ENCODE peak calls at places on chromosomes 12 and 14, in four cellular contexts. V is A549, N is K562, X is WTC11. O is an unnamed sample.

GRCh38 chr12:53063708-53064612 is 14.1 kb downstream of the TNS2 start:
- DNase-seq in V (no peak), N (no peak), X (peak), O (no peak)

GRCh38 chr14:20460458-20461229 is 590 bp downstream of the PIP4P1 start:
- DNase-seq in V (no peak), N (peak), X (peak), O (no peak)

GRCh38 chr12:27779416-27779815 is 617 bp upstream of the KLHL42 start:
- DNase-seq in V (peak), N (no peak), X (peak), O (peak)

GRCh38 chr14:96254696-96255095 is 1.3 kb upstream of the BDKRB1 start:
- DNase-seq in V (no peak), N (no peak), X (no peak), O (no peak)

GRCh38 chr14:31880935-31881334 is 196.2 kb upstream of the ARHGAP5 start:
- DNase-seq in V (peak), N (no peak), X (no peak), O (peak)

GRCh38 chr12:111454311-111454710 is 48.6 kb downstream of the SH2B3 start:
- DNase-seq in V (no peak), N (no peak), X (no peak), O (no peak)

GRCh38 chr12:103495783-103496456 is at the start of gene C12orf42:
- DNase-seq in V (peak), N (no peak), X (peak), O (no peak)

GRCh38 chr14:25006961-25007795 is 42.8 kb downstream of the STXBP6 start:
- DNase-seq in V (peak), N (no peak), X (no peak), O (peak)

GRCh38 chr12:76952995-76953394 is 74.2 kb upstream of the CSRP2 start:
- DNase-seq in V (no peak), N (no peak), X (no peak), O (no peak)

GRCh38 chr12:10540776-10541205 is 35.1 kb downstream of the EIF2S3B start:
- DNase-seq in V (no peak), N (no peak), X (no peak), O (no peak)

GRCh38 chr12:10562306-10562933 is 51.0 kb downstream of the MAGOHB start:
- DNase-seq in V (peak), N (peak), X (no peak), O (peak)

GRCh38 chr12:60760965-60761364 is 1165.1 kb downstream of the SLC16A7 start:
- DNase-seq in V (no peak), N (no peak), X (no peak), O (no peak)

GRCh38 chr14:61535032-61535431 is 160.3 kb upstream of the HIF1A start:
- DNase-seq in V (no peak), N (no peak), X (no peak), O (peak)

GRCh38 chr12:113473400-113473799 is 1.7 kb upstream of the LHX5 start:
- DNase-seq in V (no peak), N (no peak), X (no peak), O (no peak)

GRCh38 chr12:131162113-131162512 is 208.4 kb downstream of the ADGRD1 start:
- DNase-seq in V (no peak), N (no peak), X (no peak), O (no peak)

GRCh38 chr12:47986832-47987231 is 17.4 kb downstream of the COL2A1 start:
- DNase-seq in V (no peak), N (no peak), X (no peak), O (no peak)

GRCh38 chr12:47986266-47986610 is 18.0 kb downstream of the COL2A1 start:
- DNase-seq in V (no peak), N (no peak), X (no peak), O (no peak)

GRCh38 chr12:47988073-47989022 is 15.9 kb downstream of the COL2A1 start:
- DNase-seq in V (no peak), N (no peak), X (peak), O (no peak)

GRCh38 chr12:47989023-47989417 is 15.3 kb downstream of the COL2A1 start:
- DNase-seq in V (no peak), N (no peak), X (no peak), O (no peak)

GRCh38 chr12:47987411-47988072 is 16.7 kb downstream of the COL2A1 start:
- DNase-seq in V (no peak), N (no peak), X (no peak), O (no peak)
- TF ChIP-seq NR3C1 in V (no peak), N (no peak), X (no peak), O (no peak)

GRCh38 chr14:57519051-57519450 is 25.4 kb upstream of the CCDC198 start:
- DNase-seq in V (no peak), N (no peak), X (no peak), O (peak)
- TF ChIP-seq NR3C1 in V (no peak), N (no peak), X (no peak), O (no peak)

GRCh38 chr14:104247336-104248202 is 109.2 kb downstream of the KIF26A start:
- DNase-seq in V (no peak), N (no peak), X (no peak), O (no peak)
- TF ChIP-seq NR3C1 in V (no peak), N (no peak), X (no peak), O (no peak)

GRCh38 chr14:98598576-98598975 is 673.4 kb downstream of the BCL11B start:
- DNase-seq in V (no peak), N (no peak), X (no peak), O (no peak)
- TF ChIP-seq NR3C1 in V (no peak), N (no peak), X (no peak), O (no peak)

DNA sequence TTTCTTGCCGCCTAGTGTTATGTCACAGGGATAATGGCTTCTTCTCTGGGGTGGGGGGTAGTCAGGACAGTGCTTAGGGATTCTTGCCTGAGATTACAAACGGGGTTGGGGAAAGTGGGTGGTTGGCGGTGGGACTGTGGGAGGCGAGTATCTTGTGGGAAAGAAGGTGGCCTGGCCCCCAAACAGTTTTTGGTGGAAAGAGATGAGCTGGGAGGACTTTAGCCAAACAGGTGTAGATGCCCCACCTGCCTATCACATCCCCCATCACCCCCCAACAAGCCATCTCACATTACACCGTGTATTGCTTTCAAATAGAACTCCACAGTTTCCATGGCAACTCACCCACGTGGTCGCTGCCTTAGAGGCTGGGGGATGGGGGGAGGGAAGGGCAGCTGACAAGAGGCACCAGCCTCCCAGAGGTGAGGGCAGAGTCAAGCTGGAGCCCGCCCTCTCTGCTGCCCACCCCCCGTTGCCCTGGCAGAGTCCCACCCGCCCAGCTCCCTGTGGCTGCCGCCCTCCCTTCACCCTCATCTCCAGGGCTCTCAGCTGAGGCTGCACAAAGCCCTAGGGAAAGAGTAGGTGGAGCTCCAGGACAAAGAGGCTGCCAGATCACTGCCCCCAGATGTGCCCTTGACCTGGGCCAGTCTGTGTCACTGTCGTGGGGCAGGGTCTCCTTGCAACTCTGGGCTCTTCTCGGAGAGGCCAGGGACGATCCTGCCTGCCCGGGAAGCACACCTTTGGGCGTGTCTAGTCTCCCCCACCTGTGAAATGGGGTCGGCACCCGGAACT is 98.3 kb downstream of the LRRC74A start:
- DNase-seq in V (no peak), N (peak), X (peak), O (peak)
- TF ChIP-seq NR3C1 in V (no peak), N (no peak), X (no peak), O (no peak)

DNA sequence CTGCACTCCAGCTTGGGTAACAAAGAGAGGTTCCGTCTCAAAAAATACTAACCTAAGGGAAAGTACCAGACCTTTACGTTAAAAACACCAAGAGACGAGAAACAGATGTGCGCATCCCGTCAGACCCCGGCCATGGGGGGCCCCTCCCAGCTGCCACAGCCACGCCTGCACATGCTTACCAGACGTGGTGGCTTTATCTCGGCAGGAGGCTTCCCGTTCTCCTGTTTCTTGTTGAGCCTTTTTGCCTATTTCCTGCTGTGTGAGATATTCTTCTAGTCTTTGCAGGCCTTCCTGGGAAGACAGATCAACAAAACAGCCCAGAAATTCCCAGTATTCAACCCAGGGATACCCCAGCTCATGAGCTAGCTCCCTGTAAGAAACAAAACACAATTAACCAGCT is 23.6 kb downstream of the PGAM5 start:
- DNase-seq in V (no peak), N (no peak), X (no peak), O (no peak)
- TF ChIP-seq NR3C1 in V (no peak), N (no peak), X (no peak), O (no peak)

DNA sequence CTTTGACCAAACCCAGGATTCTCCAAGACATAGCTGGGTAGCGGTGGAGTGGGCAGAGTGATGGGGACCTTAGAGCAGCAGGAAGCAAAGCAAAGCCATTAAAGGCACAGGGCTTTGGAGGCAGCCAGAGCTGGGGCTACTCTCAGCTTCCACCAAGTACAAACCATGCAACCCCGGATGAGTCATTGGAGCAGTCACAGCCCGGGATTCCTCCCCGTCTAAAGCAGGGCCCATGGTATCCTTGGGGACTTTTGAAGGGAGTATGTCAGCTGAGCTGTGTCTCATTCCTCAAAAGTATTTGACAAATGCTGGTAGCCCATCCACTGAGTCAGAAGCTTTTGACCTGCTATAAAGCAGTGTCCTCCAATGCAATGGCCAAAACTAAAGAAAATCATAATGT is 9.7 kb upstream of the IFI27 start:
- DNase-seq in V (peak), N (no peak), X (no peak), O (no peak)
- TF ChIP-seq NR3C1 in V (no peak), N (no peak), X (no peak), O (no peak)

GRCh38 chr12:130156652-130157275 is 5.5 kb upstream of the FZD10 start:
- DNase-seq in V (no peak), N (no peak), X (no peak), O (no peak)

GRCh38 chr12:130153803-130154202 is 8.5 kb upstream of the FZD10 start:
- DNase-seq in V (no peak), N (no peak), X (no peak), O (no peak)

GRCh38 chr12:130155416-130156073 is 6.7 kb upstream of the FZD10 start:
- DNase-seq in V (no peak), N (no peak), X (no peak), O (no peak)

GRCh38 chr12:130152386-130152785 is 9.9 kb upstream of the FZD10 start:
- DNase-seq in V (no peak), N (no peak), X (no peak), O (no peak)

DNA sequence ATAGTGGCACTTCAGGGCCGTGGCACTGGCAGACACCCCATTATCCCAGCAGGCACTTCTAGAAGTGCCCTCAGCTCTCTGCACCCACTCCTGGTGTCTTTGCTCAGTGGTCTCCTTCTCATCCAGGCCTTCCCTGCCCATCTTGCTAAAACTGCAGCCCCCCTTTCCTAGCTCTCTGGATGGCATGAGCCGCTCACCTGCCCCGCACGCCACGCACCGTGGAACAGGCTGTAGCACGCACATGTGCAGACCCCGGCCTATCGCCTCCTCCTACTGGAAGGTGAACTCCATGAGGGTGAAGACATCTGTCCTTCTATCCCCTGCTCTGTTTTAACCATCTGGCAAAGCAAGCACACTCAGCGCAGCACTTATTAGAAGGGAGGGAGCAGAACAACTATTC is 8.0 kb upstream of the FZD10 start:
- DNase-seq in V (no peak), N (no peak), X (no peak), O (no peak)
- TF ChIP-seq NR3C1 in V (no peak), N (no peak), X (no peak), O (no peak)

GRCh38 chr12:126383506-126383905 is 1318.3 kb downstream of the AACS start:
- DNase-seq in V (no peak), N (no peak), X (no peak), O (no peak)

GRCh38 chr12:126389215-126389841 is 1324.1 kb downstream of the AACS start:
- DNase-seq in V (no peak), N (no peak), X (no peak), O (no peak)

GRCh38 chr12:126389961-126390360 is 1324.7 kb downstream of the AACS start:
- DNase-seq in V (no peak), N (no peak), X (no peak), O (no peak)

GRCh38 chr12:126384029-126384564 is 1318.9 kb downstream of the AACS start:
- DNase-seq in V (no peak), N (no peak), X (no peak), O (no peak)

DNA sequence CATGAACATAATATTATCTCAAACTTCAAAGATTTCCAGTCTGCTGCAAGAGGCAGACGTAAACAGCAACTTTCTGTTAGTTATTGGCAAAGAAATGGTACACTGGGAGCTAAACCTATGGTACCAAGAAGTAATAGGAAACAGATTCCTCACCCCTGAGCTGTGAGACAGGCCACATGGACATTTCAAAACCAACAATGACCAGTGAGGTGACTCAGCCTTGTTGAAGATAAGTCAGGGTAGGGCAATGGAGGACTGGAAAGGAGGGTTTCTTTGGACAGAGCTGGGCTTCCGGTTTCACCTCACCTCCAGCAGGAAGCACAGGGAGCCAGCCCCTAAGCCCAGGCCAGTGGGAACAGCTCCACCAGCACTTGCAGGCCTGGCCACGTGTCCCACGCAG is 1320.5 kb downstream of the AACS start:
- DNase-seq in V (no peak), N (no peak), X (no peak), O (no peak)
- TF ChIP-seq NR3C1 in V (no peak), N (no peak), X (no peak), O (no peak)

DNA sequence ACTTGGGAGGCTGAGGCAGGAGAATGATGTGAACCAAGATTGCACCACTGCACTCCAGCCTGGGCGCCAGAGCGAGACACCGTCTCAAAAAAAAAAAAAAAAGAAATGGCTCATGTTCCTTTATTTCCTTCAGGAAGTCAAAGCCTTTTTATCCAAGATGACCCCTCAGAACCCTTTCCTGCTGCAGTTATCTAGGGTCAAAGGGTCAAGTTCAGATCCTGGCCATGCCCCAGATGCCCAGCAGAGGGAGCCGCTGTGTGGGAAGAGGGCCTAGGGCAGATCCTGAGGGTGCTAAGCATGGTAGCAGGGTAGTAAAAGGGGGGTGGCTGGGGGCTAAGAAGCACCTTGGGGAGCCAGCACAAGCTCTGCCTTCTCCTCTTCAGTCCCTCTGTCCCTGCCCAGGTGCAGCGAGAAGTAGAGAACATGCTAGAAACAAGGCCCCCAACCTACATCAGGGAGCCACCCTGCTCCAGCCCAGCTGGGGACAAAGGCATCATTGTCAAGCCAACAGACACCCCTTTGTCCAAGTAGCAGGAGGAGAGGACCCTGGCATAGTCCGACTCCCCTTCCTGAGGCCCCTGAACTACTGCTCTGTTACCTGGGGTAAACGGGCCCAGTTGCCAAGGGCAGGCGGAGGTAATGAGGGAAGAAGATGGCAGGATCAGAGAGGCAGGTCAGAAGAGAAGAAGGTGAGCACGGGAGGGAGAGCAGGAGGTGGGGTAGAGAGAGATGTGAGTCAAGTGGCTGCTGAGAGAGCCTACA is 6.5 kb downstream of the NFE2 start:
- DNase-seq in V (peak), N (peak), X (peak), O (peak)
- TF ChIP-seq NR3C1 in V (no peak), N (no peak), X (no peak), O (no peak)